ENCODE peak calls at places on chromosomes 13 and 19, in five cellular contexts. Q is HL-60, X is stomach, T is adrenal gland, P is pancreas. N is an unnamed sample.

GRCh38 chr19:4267101-4267900 is 11.8 kb upstream of the SHD start:
- DNase-seq in Q (peak; percentile 73), P (peak; percentile 48), T (peak; percentile 48), X (peak; percentile 63), N (peak; percentile 66)

GRCh38 chr19:2922987-2923386 is 21.8 kb downstream of the ZNF77 start:
- DNase-seq in X (no peak), T (no peak), Q (no peak), P (peak; percentile 70), N (peak; percentile 90)

GRCh38 chr13:41461527-41462124 is 4.3 kb downstream of the RGCC start:
- DNase-seq in Q (no peak), X (no peak), P (no peak), T (no peak), N (no peak)

GRCh38 chr13:84654654-84655244 is 772.5 kb upstream of the SLITRK1 start:
- DNase-seq in P (no peak), X (no peak), Q (no peak), T (no peak), N (no peak)

GRCh38 chr19:33362508-33363228 is 10.8 kb upstream of the CEBPG start:
- DNase-seq in X (no peak), Q (no peak), T (no peak), P (no peak), N (no peak)

GRCh38 chr19:9939301-9939913 is 3.1 kb upstream of the OLFM2 start:
- DNase-seq in P (no peak), Q (no peak), X (no peak), T (no peak), N (no peak)

GRCh38 chr19:33381101-33381500 is 7.6 kb downstream of the CEBPG start:
- DNase-seq in X (no peak), P (no peak), T (no peak), Q (no peak), N (no peak)

GRCh38 chr13:79936368-79937136 is 404.4 kb downstream of the SPRY2 start:
- DNase-seq in X (no peak), P (peak; percentile 39), T (no peak), Q (no peak), N (peak; percentile 95)

GRCh38 chr13:71751074-71751473 is 115.9 kb downstream of the DACH1 start:
- DNase-seq in X (no peak), T (no peak), Q (no peak), P (no peak), N (no peak)

GRCh38 chr19:11478167-11479089 is 2.4 kb downstream of the ELAVL3 start:
- DNase-seq in Q (no peak), X (no peak), T (no peak), P (no peak), N (no peak)

GRCh38 chr19:41000310-41000737 is 9.2 kb downstream of the CYP2B6 start:
- DNase-seq in X (peak; percentile 61), Q (no peak), P (no peak), T (no peak), N (peak; percentile 42)

GRCh38 chr19:2291185-2291751 is 9.3 kb upstream of the PEAK3 start:
- DNase-seq in X (no peak), T (no peak), Q (no peak), P (no peak), N (no peak)

GRCh38 chr19:33988601-33989000 is 183.7 kb upstream of the LSM14A start:
- DNase-seq in P (no peak), Q (no peak), T (no peak), X (no peak), N (no peak)

GRCh38 chr13:46687810-46688209 is 109.2 kb downstream of the ESD start:
- DNase-seq in X (no peak), T (peak; percentile 27), P (peak; percentile 31), Q (no peak), N (peak; percentile 71)

GRCh38 chr19:49861127-49861526 is 6.2 kb downstream of the PNKP start:
- DNase-seq in Q (no peak), P (no peak), X (peak; percentile 78), T (peak; percentile 86), N (peak; percentile 47)

GRCh38 chr19:47284324-47284899 is 9.7 kb downstream of the INAFM1 start:
- DNase-seq in X (no peak), Q (peak; percentile 54), P (no peak), T (no peak), N (peak; percentile 66)

GRCh38 chr13:110272227-110272626 is 34.7 kb downstream of the COL4A1 start:
- DNase-seq in P (no peak), X (no peak), Q (no peak), T (no peak), N (no peak)

GRCh38 chr19:40442328-40443130 is 1.6 kb downstream of the SERTAD3 start:
- DNase-seq in T (no peak), X (no peak), P (no peak), Q (no peak), N (no peak)

GRCh38 chr13:79108914-79109643 is 297.0 kb downstream of the RBM26 start:
- DNase-seq in Q (no peak), X (no peak), P (no peak), T (no peak), N (peak; percentile 15)

GRCh38 chr13:46571941-46572340 is 19.0 kb downstream of the LRCH1 start:
- DNase-seq in T (no peak), P (no peak), Q (no peak), X (no peak), N (no peak)

GRCh38 chr19:45564131-45564780 is 20.3 kb downstream of the OPA3 start:
- DNase-seq in T (no peak), P (no peak), Q (no peak), X (no peak), N (no peak)
- H3K4me3 ChIP-seq in T (no peak overlapping the region), P (no peak overlapping the region), Q (no peak overlapping the region), X (no peak overlapping the region), N (no peak overlapping the region)

DNA sequence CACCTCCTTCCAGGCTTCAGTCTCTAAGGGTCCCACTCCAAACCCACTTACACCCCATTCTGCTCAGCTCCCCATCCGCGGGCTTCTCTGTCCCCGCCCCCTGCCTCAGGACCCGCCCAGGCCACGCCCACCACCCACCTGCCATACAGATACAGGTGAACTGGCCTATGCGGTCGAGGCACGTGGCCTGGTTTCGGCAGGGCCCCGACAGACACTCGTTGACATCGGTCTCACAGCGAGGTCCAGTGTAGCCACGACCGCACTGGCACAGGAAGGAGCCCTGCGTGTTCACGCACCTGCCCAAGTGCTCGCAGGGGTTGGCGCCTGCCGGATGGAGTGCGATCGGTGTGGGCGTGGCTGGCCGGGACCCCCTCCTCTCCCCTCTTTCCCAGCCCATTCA is 11.9 kb downstream of the NOTCH3 start:
- DNase-seq in T (no peak), Q (no peak), P (no peak), X (no peak), N (no peak)
- TF ChIP-seq CTCF in T (no peak), Q (no peak), P (no peak), X (no peak), N (no peak)

GRCh38 chr13:31772231-31772630 is 32.9 kb downstream of the RXFP2 start:
- DNase-seq in X (no peak), Q (no peak), T (no peak), P (no peak), N (no peak)

GRCh38 chr13:31774186-31774585 is 34.9 kb downstream of the RXFP2 start:
- DNase-seq in P (no peak), T (no peak), Q (no peak), X (no peak), N (peak; percentile 2)

GRCh38 chr13:31775148-31775547 is 35.8 kb downstream of the RXFP2 start:
- DNase-seq in T (no peak), X (no peak), Q (no peak), P (no peak), N (no peak)

GRCh38 chr13:31775686-31776085 is 36.4 kb downstream of the RXFP2 start:
- DNase-seq in Q (no peak), P (no peak), T (no peak), X (no peak), N (no peak)

DNA sequence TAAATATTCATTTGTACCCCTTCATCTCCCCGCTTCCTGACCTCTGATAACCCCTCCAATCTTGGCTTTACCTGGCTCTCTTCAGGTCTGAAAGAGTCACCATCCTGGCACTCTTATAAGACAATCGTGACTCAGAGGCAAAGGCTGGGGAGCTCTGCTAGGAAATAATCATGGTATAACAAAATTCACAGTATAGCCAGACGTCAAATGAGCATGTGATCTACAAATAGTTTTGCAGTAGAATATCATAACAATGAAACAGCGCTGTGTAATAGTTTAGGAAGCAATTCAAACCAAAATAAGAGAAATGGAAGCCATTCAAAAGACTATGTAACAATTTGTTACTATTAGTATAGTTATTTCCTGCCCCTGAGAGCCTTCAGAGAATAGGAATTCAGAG is 34.2 kb downstream of the RXFP2 start:
- DNase-seq in P (no peak), X (no peak), Q (no peak), T (no peak), N (peak; percentile 21)
- H3K4me3 ChIP-seq in P (no peak overlapping the region), X (no peak overlapping the region), Q (no peak overlapping the region), T (no peak overlapping the region), N (no peak overlapping the region)

GRCh38 chr19:12938536-12939291 is at the start of gene CALR:
- DNase-seq in T (no peak), Q (no peak), X (no peak), P (no peak), N (peak; percentile 43)
- TF ChIP-seq CTCF in T (peak; percentile 29), Q (no peak), X (peak; percentile 8), P (no peak), N (peak; percentile 35)

DNA sequence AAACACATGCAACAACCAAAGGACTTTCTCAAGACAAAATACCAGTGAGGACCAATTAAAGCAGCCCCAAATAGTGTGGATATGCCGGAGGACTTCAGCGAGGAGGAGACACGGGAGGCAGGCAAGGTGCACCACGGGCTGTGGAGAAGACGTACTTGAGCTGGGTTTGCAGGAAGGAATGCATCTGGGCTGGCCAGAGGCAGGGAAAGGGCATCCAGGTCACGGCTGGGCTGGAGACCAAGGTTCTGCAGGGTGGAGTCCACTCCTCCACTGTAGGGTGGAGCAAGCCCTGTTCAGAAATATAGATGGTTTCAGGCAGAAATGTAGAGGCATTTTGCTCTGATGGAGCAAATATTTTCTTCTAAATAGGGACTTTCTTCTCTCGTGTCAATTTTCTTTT is 36.6 kb upstream of the MEDAG start:
- DNase-seq in P (no peak), Q (no peak), X (no peak), T (no peak), N (no peak)
- H3K4me3 ChIP-seq in P (no peak overlapping the region), Q (no peak overlapping the region), X (no peak overlapping the region), T (no peak overlapping the region), N (no peak overlapping the region)

DNA sequence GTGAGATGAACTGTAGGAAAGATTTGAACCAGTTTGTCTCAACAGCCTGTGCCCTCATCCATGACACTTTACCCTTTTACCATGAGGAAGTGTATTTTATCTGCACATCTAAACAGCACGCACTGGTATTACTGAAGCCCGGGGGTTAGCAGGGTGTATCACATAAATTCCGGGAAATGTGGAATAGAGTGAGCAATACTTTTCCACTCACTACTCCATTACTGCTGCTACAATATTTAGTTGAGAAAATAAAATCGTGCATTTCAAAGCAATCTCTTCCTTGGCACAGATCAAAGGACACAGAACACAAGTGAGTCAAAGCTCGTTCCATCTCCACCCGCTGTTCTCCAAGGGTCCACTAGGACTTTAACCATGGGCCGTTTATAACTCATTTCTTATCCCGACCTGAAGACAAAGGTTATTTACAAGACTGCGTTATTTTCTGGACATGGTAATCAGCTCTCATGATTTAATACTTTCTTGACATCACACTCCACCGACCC is 35.2 kb downstream of the STK24 start:
- DNase-seq in P (no peak), X (no peak), T (no peak), Q (no peak), N (no peak)
- TF ChIP-seq CTCF in P (no peak), X (no peak), T (peak; percentile 11), Q (no peak), N (no peak)

N was measured in epithelial cell of esophagus.